ENCODE peak calls at places on chromosomes 7 and 10, in four cellular contexts. N is WTC11, U is GM12878, P is HepG2. K is an unnamed sample.
A peak's percentile ranks its signal among the peaks of the same experiment; 100 is the strongest.

GRCh38 chr10:128875955-128876354 is 591.1 kb upstream of the MGMT start:
- DNase-seq in N (no peak), U (no peak), P (no peak), K (no peak)

GRCh38 chr10:100743626-100744135 is 1.7 kb upstream of the PAX2 start:
- DNase-seq in N (peak; percentile 57), U (no peak), P (peak; percentile 47), K (peak; percentile 66)

GRCh38 chr7:2313450-2314208 is 612 bp downstream of the SNX8 start:
- DNase-seq in N (no peak), U (no peak), P (no peak), K (no peak)

GRCh38 chr7:47154781-47155180 is 427.1 kb downstream of the TNS3 start:
- DNase-seq in N (no peak), U (no peak), P (no peak), K (no peak)

GRCh38 chr7:151091431-151091830 is 5.2 kb downstream of the AGAP3 start:
- DNase-seq in N (peak; percentile 72), U (no peak), P (no peak), K (peak; percentile 80)

GRCh38 chr10:48681749-48682148 is 2.9 kb upstream of the WDFY4 start:
- DNase-seq in N (no peak), U (no peak), P (no peak), K (no peak)

GRCh38 chr7:101832205-101832631 is 14.8 kb downstream of the CUX1 start:
- DNase-seq in N (peak; percentile 8), U (no peak), P (no peak), K (no peak)

GRCh38 chr10:52752801-52753437 is 19.7 kb downstream of the MBL2 start:
- DNase-seq in N (no peak), U (no peak), P (no peak), K (no peak)

GRCh38 chr7:112052993-112053392 is 153.2 kb downstream of the DOCK4 start:
- DNase-seq in N (no peak), U (no peak), P (peak; percentile 18), K (no peak)

GRCh38 chr7:22723642-22724041 is 3.4 kb upstream of the IL6 start:
- DNase-seq in N (no peak), U (no peak), P (no peak), K (no peak)

GRCh38 chr10:69119896-69120295 is 4.1 kb upstream of the VPS26A start:
- DNase-seq in N (no peak), U (no peak), P (no peak), K (no peak)

GRCh38 chr7:37988721-37989650 is 68.5 kb downstream of the EPDR1 start:
- DNase-seq in N (no peak), U (no peak), P (no peak), K (no peak)

GRCh38 chr7:657565-658119 is 68.9 kb upstream of the DNAAF5 start:
- DNase-seq in N (no peak), U (no peak), P (no peak), K (no peak)

GRCh38 chr7:114081606-114082425 is 163.0 kb upstream of the PPP1R3A start:
- DNase-seq in N (no peak), U (no peak), P (peak; percentile 16), K (no peak)

GRCh38 chr7:38679419-38679818 is 48.2 kb upstream of the AMPH start:
- DNase-seq in N (no peak), U (no peak), P (no peak), K (no peak)

GRCh38 chr10:34528320-34528719 is 286.8 kb downstream of the PARD3 start:
- DNase-seq in N (peak; percentile 27), U (no peak), P (peak; percentile 41), K (no peak)

GRCh38 chr7:33743594-33743993 is 161.7 kb upstream of the BMPER start:
- DNase-seq in N (no peak), U (no peak), P (no peak), K (no peak)

GRCh38 chr7:33742521-33742920 is 162.8 kb upstream of the BMPER start:
- DNase-seq in N (no peak), U (no peak), P (no peak), K (no peak)

GRCh38 chr7:33742999-33743587 is 162.2 kb upstream of the BMPER start:
- DNase-seq in N (no peak), U (no peak), P (no peak), K (no peak)

GRCh38 chr7:33745934-33746333 is 159.4 kb upstream of the BMPER start:
- DNase-seq in N (no peak), U (no peak), P (no peak), K (no peak)

DNA sequence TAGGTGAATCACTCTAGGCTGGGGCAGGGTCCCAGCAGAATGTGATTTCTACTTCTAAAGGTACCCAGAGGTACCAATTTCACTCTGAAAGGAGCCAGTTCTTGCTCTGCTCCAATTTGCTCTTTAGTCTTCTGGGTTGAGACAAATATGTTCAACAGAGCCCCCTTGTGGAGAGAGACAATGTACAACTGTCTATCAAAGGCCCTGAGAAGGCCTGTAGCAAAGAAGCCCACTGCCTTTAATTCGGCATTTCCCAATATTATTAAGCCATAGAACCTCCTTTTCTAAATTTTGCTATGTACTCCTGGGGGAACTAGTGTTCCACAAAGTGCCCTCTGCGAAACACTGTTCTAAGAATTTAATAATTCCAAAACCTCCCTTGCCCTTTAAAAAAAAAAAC is 161.0 kb upstream of the BMPER start:
- DNase-seq in N (no peak), U (no peak), P (peak; percentile 58), K (peak; percentile 34)
- TF ChIP-seq ATF2 in N (no peak), U (no peak), P (no peak), K (no peak)

GRCh38 chr7:129334473-129334872 is 99.8 kb upstream of the STRIP2 start:
- DNase-seq in N (no peak), U (no peak), P (no peak), K (no peak)

GRCh38 chr7:129327076-129327475 is 102.2 kb downstream of the AHCYL2 start:
- DNase-seq in N (no peak), U (no peak), P (no peak), K (no peak)

GRCh38 chr7:129338450-129338849 is 95.8 kb upstream of the STRIP2 start:
- DNase-seq in N (no peak), U (no peak), P (no peak), K (no peak)

GRCh38 chr7:129332354-129333056 is 101.7 kb upstream of the STRIP2 start:
- DNase-seq in N (no peak), U (no peak), P (no peak), K (no peak)
- TF ChIP-seq NR2C2 in N (no peak), U (no peak), P (no peak), K (no peak)

GRCh38 chr10:67925449-67926005 is 41.1 kb downstream of the SIRT1 start:
- DNase-seq in N (no peak), U (no peak), P (no peak), K (no peak)
- TF ChIP-seq ETV6 in N (no peak), U (no peak), P (no peak), K (no peak)

GRCh38 chr10:46522295-46523118 is 34.0 kb downstream of the GPRIN2 start:
- DNase-seq in N (peak; percentile 4), U (no peak), P (no peak), K (no peak)

GRCh38 chr10:46520381-46520780 is 36.1 kb downstream of the GPRIN2 start:
- DNase-seq in N (peak; percentile 11), U (no peak), P (no peak), K (no peak)

GRCh38 chr10:46523119-46523880 is 33.2 kb downstream of the GPRIN2 start:
- DNase-seq in N (peak; percentile 12), U (no peak), P (no peak), K (no peak)

GRCh38 chr10:46518028-46518725 is 38.3 kb downstream of the GPRIN2 start:
- DNase-seq in N (peak; percentile 7), U (no peak), P (no peak), K (no peak)

GRCh38 chr10:46520941-46521340 is 35.5 kb downstream of the GPRIN2 start:
- DNase-seq in N (peak; percentile 11), U (no peak), P (no peak), K (no peak)
- TF ChIP-seq ATF2 in N (no peak), U (no peak), P (no peak), K (peak; percentile 6)

GRCh38 chr7:157807510-157807909 is 470.7 kb downstream of the DNAJB6 start:
- DNase-seq in N (no peak), U (no peak), P (no peak), K (no peak)
- TF ChIP-seq NR2C2 in N (no peak), U (no peak), P (no peak), K (no peak)